ENCODE peak calls at places on chromosomes 13 and 19, in ten cellular contexts. H is fibroblast of mammary gland, N is cardiac muscle cell, V is AG04449, F is OCI-LY7, X is RWPE1, G is stomach, O is endothelial cell, U is BE2C, S is kidney. D is an unnamed sample.

GRCh38 chr19:58325623-58326022 is 1.2 kb upstream of the ZSCAN22 start:
- DNase-seq in H (peak; percentile 52), N (no peak), V (no peak), F (no peak), X (no peak), G (no peak), O (no peak), U (no peak), S (no peak), D (no peak)

GRCh38 chr13:101258071-101258470 is 158.2 kb downstream of the NALCN start:
- DNase-seq in H (peak; percentile 92), N (no peak), V (peak; percentile 77), F (no peak), X (peak; percentile 44), G (no peak), O (no peak), U (peak; percentile 61), S (no peak), D (peak; percentile 31)

GRCh38 chr13:27245610-27246009 is 5.7 kb upstream of the RPL21 start:
- DNase-seq in H (no peak), N (no peak), V (no peak), F (no peak), X (no peak), G (no peak), O (no peak), U (no peak), S (no peak), D (no peak)

GRCh38 chr13:88339271-88339741 is 668.1 kb downstream of the SLITRK5 start:
- DNase-seq in H (no peak), N (peak; percentile 9), V (no peak), F (no peak), X (no peak), G (no peak), O (no peak), U (peak; percentile 64), S (peak; percentile 44), D (no peak)

GRCh38 chr13:111962431-111962891 is 104.5 kb upstream of the SOX1 start:
- DNase-seq in H (no peak), N (no peak), V (no peak), F (no peak), X (no peak), G (no peak), O (no peak), U (no peak), S (no peak), D (no peak)

GRCh38 chr13:29587645-29588044 is 7.8 kb downstream of the SLC7A1 start:
- DNase-seq in H (peak; percentile 64), N (no peak), V (no peak), F (no peak), X (no peak), G (no peak), O (no peak), U (no peak), S (peak; percentile 81), D (peak; percentile 56)

GRCh38 chr19:5407356-5407755 is 47.9 kb upstream of the ZNRF4 start:
- DNase-seq in H (peak; percentile 47), N (no peak), V (no peak), F (peak; percentile 29), X (peak; percentile 36), G (no peak), O (no peak), U (peak; percentile 68), S (no peak), D (peak; percentile 5)

GRCh38 chr19:10751109-10751972 is 33.5 kb downstream of the DNM2 start:
- DNase-seq in H (no peak), N (no peak), V (no peak), F (no peak), X (peak; percentile 17), G (peak; percentile 74), O (peak; percentile 52), U (no peak), S (no peak), D (peak; percentile 41)

GRCh38 chr13:26887594-26887993 is 127.0 kb upstream of the GPR12 start:
- DNase-seq in H (no peak), N (no peak), V (no peak), F (no peak), X (no peak), G (no peak), O (no peak), U (no peak), S (no peak), D (no peak)

GRCh38 chr13:111639196-111639705 is 318.8 kb downstream of the TEX29 start:
- DNase-seq in H (no peak), N (no peak), V (no peak), F (no peak), X (no peak), G (no peak), O (no peak), U (no peak), S (no peak), D (no peak)

GRCh38 chr13:29908411-29908810 is 58.0 kb upstream of the UBL3 start:
- DNase-seq in H (peak; percentile 94), N (no peak), V (no peak), F (no peak), X (peak; percentile 39), G (no peak), O (no peak), U (no peak), S (no peak), D (no peak)

GRCh38 chr19:3530389-3530788 is 8.6 kb upstream of the TEKTIP1 start:
- DNase-seq in H (no peak), N (no peak), V (no peak), F (no peak), X (no peak), G (no peak), O (no peak), U (no peak), S (no peak), D (no peak)

GRCh38 chr19:3527250-3527910 is 11.6 kb upstream of the TEKTIP1 start:
- DNase-seq in H (no peak), N (no peak), V (no peak), F (no peak), X (no peak), G (no peak), O (no peak), U (no peak), S (peak; percentile 71), D (no peak)

GRCh38 chr19:3528539-3529211 is 10.3 kb upstream of the TEKTIP1 start:
- DNase-seq in H (no peak), N (no peak), V (no peak), F (no peak), X (no peak), G (no peak), O (no peak), U (no peak), S (peak; percentile 57), D (no peak)

GRCh38 chr19:3526507-3527244 is 12.3 kb upstream of the TEKTIP1 start:
- DNase-seq in H (no peak), N (no peak), V (no peak), F (no peak), X (no peak), G (no peak), O (no peak), U (no peak), S (peak; percentile 59), D (no peak)

GRCh38 chr19:3528080-3528479 is 10.9 kb upstream of the TEKTIP1 start:
- DNase-seq in H (no peak), N (no peak), V (no peak), F (no peak), X (no peak), G (no peak), O (no peak), U (no peak), S (peak; percentile 56), D (no peak)
- TF ChIP-seq CTCF in H (no peak), N (no peak), V (no peak), F (no peak), X (no peak), G (no peak), O (no peak), U (no peak), S (no peak), D (no peak)

GRCh38 chr19:36064829-36065228 is 10.1 kb downstream of the WDR62 start:
- DNase-seq in H (no peak), N (no peak), V (no peak), F (no peak), X (no peak), G (no peak), O (no peak), U (no peak), S (no peak), D (no peak)

GRCh38 chr19:36058481-36059179 is 3.9 kb downstream of the WDR62 start:
- DNase-seq in H (no peak), N (no peak), V (no peak), F (no peak), X (no peak), G (no peak), O (no peak), U (no peak), S (no peak), D (no peak)

GRCh38 chr19:36061367-36061766 is 6.7 kb downstream of the WDR62 start:
- DNase-seq in H (no peak), N (no peak), V (no peak), F (no peak), X (no peak), G (no peak), O (no peak), U (no peak), S (no peak), D (no peak)

GRCh38 chr19:36059180-36059910 is 4.6 kb downstream of the WDR62 start:
- DNase-seq in H (no peak), N (no peak), V (no peak), F (no peak), X (no peak), G (no peak), O (no peak), U (no peak), S (no peak), D (no peak)

GRCh38 chr19:36060430-36060829 is 5.7 kb downstream of the WDR62 start:
- DNase-seq in H (peak; percentile 61), N (peak; percentile 70), V (no peak), F (peak; percentile 36), X (peak; percentile 45), G (peak; percentile 53), O (peak; percentile 65), U (peak; percentile 71), S (no peak), D (peak; percentile 64)
- TF ChIP-seq CTCF in H (peak; percentile 73), N (peak; percentile 70), V (peak; percentile 89), F (peak; percentile 67), X (peak; percentile 26), G (peak; percentile 29), O (no peak), U (peak; percentile 76), S (peak; percentile 17), D (peak; percentile 56)

GRCh38 chr19:21256722-21257121 is 72.5 kb downstream of the ZNF708 start:
- DNase-seq in H (peak; percentile 12), N (peak; percentile 1), V (no peak), F (peak; percentile 43), X (peak; percentile 4), G (no peak), O (no peak), U (no peak), S (no peak), D (no peak)
- TF ChIP-seq CTCF in H (peak; percentile 8), N (peak; percentile 6), V (no peak), F (peak; percentile 56), X (no peak), G (peak; percentile 66), O (no peak), U (peak; percentile 27), S (peak; percentile 28), D (no peak)

DNA sequence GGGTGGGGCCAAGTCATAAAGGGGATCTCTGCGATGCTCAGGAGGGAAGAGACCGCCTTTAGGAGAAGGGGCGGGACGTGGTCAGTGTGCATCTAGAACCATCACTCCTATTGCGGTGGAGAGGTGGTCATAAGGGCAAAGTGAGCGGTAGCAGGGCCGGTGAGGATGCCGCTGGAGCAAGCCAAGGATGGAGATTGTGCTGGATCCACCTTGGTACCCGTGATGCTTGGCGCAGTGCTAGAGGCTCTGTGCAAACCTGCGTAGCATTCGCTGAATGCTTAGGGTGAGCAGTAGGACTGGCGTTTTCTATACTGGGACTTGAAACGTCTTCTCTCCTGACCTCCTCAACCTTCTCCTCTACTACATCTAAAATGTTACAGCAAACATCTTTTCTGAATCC is 294.2 kb downstream of the FGF9 start:
- DNase-seq in H (no peak), N (no peak), V (no peak), F (no peak), X (no peak), G (no peak), O (no peak), U (no peak), S (no peak), D (no peak)
- TF ChIP-seq CTCF in H (no peak), N (no peak), V (no peak), F (no peak), X (no peak), G (no peak), O (no peak), U (no peak), S (no peak), D (no peak)